ENCODE peak calls at places on chromosomes 11 and 22, in seven cellular contexts. B, G, V, A, T, U and X are unnamed samples.

GRCh38 chr11:123560001-123560400 is 94.4 kb downstream of the SCN3B start:
- DNase-seq in V (peak; percentile 45), U (no peak), G (no peak), A (no peak), B (peak; percentile 74), T (peak; percentile 60), X (peak; percentile 42)

GRCh38 chr11:95531116-95531515 is 258.5 kb downstream of the FAM76B start:
- DNase-seq in A (no peak), G (no peak), U (no peak), B (no peak), V (no peak), T (peak; percentile 75), X (no peak)

GRCh38 chr11:35791088-35791958 is 128.7 kb downstream of the TRIM44 start:
- DNase-seq in U (no peak), B (no peak), G (no peak), V (no peak), T (no peak), A (no peak), X (no peak)

GRCh38 chr11:2576536-2576935 is 123.3 kb downstream of the KCNQ1OT1 start:
- DNase-seq in G (peak; percentile 5), V (no peak), U (no peak), A (no peak), B (no peak), T (no peak), X (no peak)

GRCh38 chr11:121763526-121763925 is 310.8 kb upstream of the SORL1-AS1 start:
- DNase-seq in G (no peak), B (no peak), U (no peak), V (no peak), A (no peak), T (no peak), X (no peak)

GRCh38 chr11:113874920-113875413 is 405 bp downstream of the USP28 start:
- DNase-seq in A (peak; percentile 53), U (no peak), G (no peak), V (peak; percentile 39), T (peak; percentile 14), B (no peak), X (no peak)

GRCh38 chr22:41478891-41479521 is 10.1 kb downstream of the ACO2 start:
- DNase-seq in B (peak; percentile 19), G (no peak), A (no peak), U (no peak), T (peak; percentile 57), V (no peak), X (no peak)

GRCh38 chr11:117809236-117810055 is 12.4 kb upstream of the DSCAML1 start:
- DNase-seq in G (peak; percentile 78), B (peak; percentile 69), U (no peak), V (peak; percentile 87), A (no peak), T (no peak), X (peak; percentile 76)

GRCh38 chr11:10693509-10694071 is at the start of gene IRAG1:
- DNase-seq in G (peak; percentile 37), U (no peak), T (peak; percentile 42), A (no peak), V (peak; percentile 11), B (peak; percentile 23), X (peak; percentile 38)

GRCh38 chr11:115674176-115674575 is 170.0 kb upstream of the CADM1 start:
- DNase-seq in V (peak; percentile 57), G (no peak), A (no peak), T (no peak), B (no peak), U (no peak), X (no peak)

GRCh38 chr22:49620003-49620556 is 207.6 kb downstream of the BRD1 start:
- DNase-seq in T (no peak), A (no peak), V (no peak), B (no peak), G (no peak), U (no peak), X (no peak)

GRCh38 chr22:19331474-19331873 is 40.0 kb upstream of the CLTCL1 start:
- DNase-seq in U (no peak), B (no peak), T (no peak), A (no peak), V (no peak), G (no peak), X (no peak)

GRCh38 chr22:29713156-29713715 is 6.6 kb upstream of the CABP7 start:
- DNase-seq in T (no peak), U (no peak), V (no peak), B (no peak), G (no peak), A (no peak), X (no peak)

GRCh38 chr11:46277623-46278386 is at the start of gene CREB3L1:
- DNase-seq in G (peak; percentile 81), A (no peak), T (no peak), U (no peak), B (no peak), V (peak; percentile 59), X (peak; percentile 74)

GRCh38 chr11:82818399-82819043 is 81.7 kb downstream of the PRCP start:
- DNase-seq in V (no peak), A (no peak), G (no peak), T (no peak), B (no peak), U (no peak), X (no peak)
- TF ChIP-seq CTCF in V (peak; percentile 33), A (no peak), G (no peak), T (no peak), B (no peak), U (no peak), X (no peak)

GRCh38 chr22:47515384-47516125 is 753.1 kb downstream of the TBC1D22A start:
- DNase-seq in V (no peak), A (no peak), G (no peak), B (no peak), T (no peak), U (no peak), X (no peak)
- TF ChIP-seq CTCF in V (no peak), A (no peak), G (no peak), B (no peak), T (no peak), U (peak; percentile 10), X (no peak)

DNA sequence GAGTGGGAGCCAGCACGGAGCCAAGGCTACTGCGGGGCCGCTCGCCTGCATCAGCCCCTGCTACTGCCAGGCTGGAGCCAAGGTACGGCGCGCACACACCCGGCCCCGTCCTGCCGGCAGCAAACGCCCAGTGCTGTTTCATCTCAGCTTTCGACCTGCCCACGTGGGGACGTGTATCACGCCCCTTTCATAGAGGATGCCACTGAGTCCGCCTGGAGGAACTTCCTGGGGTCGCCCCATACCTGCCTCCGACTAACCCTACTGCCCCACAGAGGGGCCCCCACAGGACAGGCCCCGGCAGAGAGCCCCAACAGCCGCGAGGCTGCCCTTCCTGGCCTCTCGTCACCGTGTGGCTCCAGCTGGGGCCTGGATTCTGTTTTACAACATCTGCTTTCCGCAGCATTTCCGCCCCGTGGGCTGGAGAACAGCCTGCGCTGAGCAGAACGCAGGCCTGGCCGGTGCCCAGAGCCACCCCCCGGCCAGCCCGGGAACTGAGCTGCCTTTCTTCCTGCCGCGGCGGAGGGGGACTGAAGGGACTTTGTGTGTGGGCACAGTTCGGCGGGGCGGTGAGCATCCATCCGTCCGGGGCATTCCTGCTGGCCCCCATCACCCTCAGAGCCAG is 22.9 kb upstream of the ARHGAP8 start:
- DNase-seq in T (peak; percentile 76), V (no peak), B (peak; percentile 35), G (no peak), A (peak; percentile 38), U (no peak), X (no peak)
- TF ChIP-seq CTCF in T (peak; percentile 45), V (no peak), B (no peak), G (no peak), A (no peak), U (no peak), X (no peak)

GRCh38 chr11:8234910-8235309 is 28.8 kb downstream of the LMO1 start:
- DNase-seq in V (no peak), A (no peak), T (no peak), B (no peak), U (no peak), G (no peak), X (no peak)

GRCh38 chr11:8239056-8239455 is 24.6 kb downstream of the LMO1 start:
- DNase-seq in U (no peak), G (no peak), B (no peak), A (no peak), T (no peak), V (no peak), X (no peak)

GRCh38 chr11:8239536-8240228 is 24.0 kb downstream of the LMO1 start:
- DNase-seq in B (no peak), G (no peak), V (no peak), U (no peak), T (no peak), A (no peak), X (no peak)

GRCh38 chr11:8235925-8236324 is 27.8 kb downstream of the LMO1 start:
- DNase-seq in U (no peak), T (no peak), V (no peak), G (no peak), A (no peak), B (no peak), X (no peak)

DNA sequence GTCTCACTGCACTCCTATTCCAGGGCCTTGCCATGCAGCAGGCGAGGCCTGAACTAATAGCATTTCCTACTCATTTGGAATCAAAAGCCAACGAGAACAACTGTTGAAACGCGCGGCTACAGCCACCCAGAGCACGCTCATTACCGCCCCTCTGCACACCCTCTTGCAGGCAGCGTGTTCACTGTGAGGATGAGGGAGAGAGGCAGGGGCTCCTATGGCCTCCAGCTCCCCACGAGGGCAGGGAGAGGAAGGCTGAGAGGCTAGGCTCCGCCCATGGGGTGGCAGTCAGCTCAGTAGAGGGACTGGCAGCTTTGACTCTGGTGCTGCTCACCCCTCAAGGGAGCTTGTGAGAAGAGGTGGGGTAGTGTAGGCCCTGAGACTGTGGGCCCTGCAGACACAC is 26.2 kb downstream of the LMO1 start:
- DNase-seq in T (no peak), A (no peak), U (no peak), V (no peak), B (no peak), G (no peak), X (no peak)
- TF ChIP-seq CTCF in T (no peak), A (no peak), U (no peak), V (no peak), B (no peak), G (no peak), X (no peak)

GRCh38 chr11:89405629-89406028 is 85.5 kb downstream of the NOX4 start:
- DNase-seq in V (peak; percentile 40), G (no peak), A (peak; percentile 59), T (no peak), B (no peak), U (no peak), X (no peak)
- TF ChIP-seq CTCF in V (peak; percentile 31), G (peak; percentile 3), A (no peak), T (peak; percentile 4), B (no peak), U (peak; percentile 18), X (no peak)

DNA sequence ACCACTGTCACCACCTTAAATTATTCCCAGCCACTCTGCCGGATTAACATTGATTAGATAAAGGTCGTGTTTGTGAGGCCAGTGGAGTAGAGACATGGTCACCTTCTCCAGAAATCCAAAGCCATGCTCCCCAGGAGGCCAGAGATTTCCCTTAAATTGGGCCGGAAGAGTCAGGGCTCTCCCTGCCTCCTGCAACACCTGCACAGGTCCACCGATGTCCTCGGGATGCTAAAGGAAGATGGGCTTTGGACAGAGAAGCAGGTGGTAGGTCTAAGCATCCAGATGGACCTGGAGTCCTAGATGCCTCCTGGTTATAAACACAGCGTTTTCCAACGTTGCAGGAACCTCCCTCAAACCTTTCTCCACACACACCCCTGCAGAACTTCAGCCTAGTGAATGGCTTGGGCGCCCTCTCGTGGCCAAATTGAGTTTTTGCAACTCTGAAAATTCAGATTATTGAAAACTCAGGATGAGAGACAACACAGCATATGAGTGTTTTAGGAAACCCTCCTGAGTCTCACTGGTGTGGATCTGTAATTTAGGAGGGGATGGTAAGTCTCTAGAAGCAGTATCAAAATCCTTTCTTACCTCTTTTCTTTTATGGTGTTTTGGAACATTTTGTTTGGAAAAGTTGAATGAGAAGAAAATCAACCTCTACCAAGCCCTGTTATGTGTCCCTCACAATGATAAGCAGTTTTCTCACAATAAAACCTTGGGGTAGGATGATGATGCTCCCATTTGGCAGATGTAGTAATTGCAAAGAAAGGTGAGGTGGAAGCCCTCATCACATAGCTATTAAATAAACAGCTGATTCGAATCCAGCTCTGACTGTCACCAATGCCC is 109.6 kb downstream of the RRAS2 start:
- DNase-seq in T (peak; percentile 22), V (peak; percentile 87), A (peak; percentile 46), U (peak; percentile 9), G (peak; percentile 71), B (peak; percentile 52), X (peak; percentile 75)
- TF ChIP-seq CTCF in T (peak; percentile 71), V (peak; percentile 98), A (peak; percentile 77), U (peak; percentile 72), G (peak; percentile 88), B (peak; percentile 76), X (peak; percentile 92)